ENCODE peak calls at places on chromosomes 16 and 17, in seven cellular contexts. B is lower leg skin, T is A549, P is body of pancreas, H is transverse colon, S is GM12892, I is Peyer's patch. A is an unnamed sample.

GRCh38 chr16:3274490-3274889 is 8.8 kb upstream of the ZNF263 start:
- DNase-seq in H (no peak), P (no peak), B (no peak), I (no peak), S (no peak), T (no peak), A (no peak)

GRCh38 chr17:20926532-20926931 is 116.3 kb downstream of the USP22 start:
- DNase-seq in T (no peak), P (no peak), H (no peak), I (no peak), S (no peak), B (no peak), A (no peak)

GRCh38 chr16:85982563-85982939 is 83.6 kb downstream of the IRF8 start:
- DNase-seq in I (no peak), S (no peak), T (no peak), P (peak; percentile 13), B (no peak), H (peak; percentile 35), A (no peak)

GRCh38 chr16:87384162-87384999 is 805 bp upstream of the FBXO31 start:
- DNase-seq in T (peak; percentile 42), S (peak; percentile 46), P (peak; percentile 64), H (peak; percentile 65), I (no peak), B (no peak), A (peak; percentile 85)

GRCh38 chr16:56370185-56370584 is 55.2 kb downstream of the AMFR start:
- DNase-seq in H (no peak), I (no peak), T (no peak), P (no peak), S (no peak), B (no peak), A (no peak)

GRCh38 chr16:19700319-19700781 is 17.7 kb downstream of the KNOP1 start:
- DNase-seq in B (no peak), I (no peak), T (peak; percentile 81), H (peak; percentile 57), S (no peak), P (no peak), A (no peak)

GRCh38 chr17:45584092-45585036 is 93.8 kb upstream of the PLEKHM1 start:
- DNase-seq in B (peak; percentile 91), S (peak; percentile 61), H (peak; percentile 85), I (peak; percentile 94), T (peak; percentile 84), P (peak; percentile 78), A (no peak)

GRCh38 chr17:76934561-76935320 is 66.5 kb downstream of the MGAT5B start:
- DNase-seq in B (no peak), I (no peak), P (no peak), T (no peak), S (no peak), H (no peak), A (no peak)

GRCh38 chr16:68328151-68328859 is 17.5 kb downstream of the PRMT7 start:
- DNase-seq in B (peak; percentile 92), S (peak; percentile 73), I (peak; percentile 74), P (peak; percentile 83), H (peak; percentile 80), T (peak; percentile 90), A (peak; percentile 83)

GRCh38 chr17:41428591-41429326 is 4.4 kb upstream of the KRT37 start:
- DNase-seq in B (no peak), P (no peak), I (no peak), T (no peak), S (no peak), H (no peak), A (no peak)

GRCh38 chr17:6712058-6712853 is 913 bp downstream of the SLC13A5 start:
- DNase-seq in I (no peak), S (no peak), H (no peak), P (no peak), B (peak; percentile 85), T (no peak), A (no peak)

GRCh38 chr17:58357312-58358297 is 5.6 kb upstream of the SUPT4H1 start:
- DNase-seq in S (no peak), T (no peak), I (no peak), H (no peak), B (no peak), P (no peak), A (no peak)

GRCh38 chr17:49036270-49036626 is 39.1 kb downstream of the IGF2BP1 start:
- DNase-seq in S (no peak), B (no peak), H (no peak), P (no peak), I (no peak), T (no peak), A (no peak)

GRCh38 chr17:45640141-45640850 is 143.8 kb upstream of the CRHR1 start:
- DNase-seq in I (peak; percentile 59), H (peak; percentile 68), T (peak; percentile 81), B (peak; percentile 90), P (peak; percentile 78), S (peak; percentile 44), A (no peak)

GRCh38 chr17:19759934-19760530 is 11.9 kb upstream of the ALDH3A1 start:
- DNase-seq in T (no peak), H (no peak), S (no peak), I (no peak), B (peak; percentile 74), P (no peak), A (no peak)

GRCh38 chr16:66898207-66898606 is 17.9 kb downstream of the PDP2 start:
- DNase-seq in I (no peak), B (no peak), P (peak; percentile 29), H (no peak), T (no peak), S (no peak), A (no peak)

GRCh38 chr16:21574372-21574771 is 25.0 kb upstream of the METTL9 start:
- DNase-seq in H (no peak), B (no peak), T (no peak), S (no peak), P (no peak), I (no peak), A (no peak)

GRCh38 chr17:64498308-64499203 is 1.7 kb upstream of the POLG2 start:
- DNase-seq in T (no peak), H (no peak), I (no peak), B (no peak), S (no peak), P (no peak), A (no peak)
- TF ChIP-seq POLR2A in T (no peak), H (no peak), I (no peak), B (no peak), S (peak; percentile 81), P (no peak), A (peak; percentile 58)

GRCh38 chr17:67378444-67379250 is 1.6 kb downstream of the PITPNC1 start:
- DNase-seq in T (peak; percentile 75), I (peak; percentile 69), S (peak; percentile 61), P (peak; percentile 84), B (peak; percentile 94), H (peak; percentile 79), A (peak; percentile 81)
- TF ChIP-seq POLR2A in T (no peak), I (peak; percentile 46), S (peak; percentile 58), P (peak; percentile 77), B (no peak), H (peak; percentile 65), A (no peak)

DNA sequence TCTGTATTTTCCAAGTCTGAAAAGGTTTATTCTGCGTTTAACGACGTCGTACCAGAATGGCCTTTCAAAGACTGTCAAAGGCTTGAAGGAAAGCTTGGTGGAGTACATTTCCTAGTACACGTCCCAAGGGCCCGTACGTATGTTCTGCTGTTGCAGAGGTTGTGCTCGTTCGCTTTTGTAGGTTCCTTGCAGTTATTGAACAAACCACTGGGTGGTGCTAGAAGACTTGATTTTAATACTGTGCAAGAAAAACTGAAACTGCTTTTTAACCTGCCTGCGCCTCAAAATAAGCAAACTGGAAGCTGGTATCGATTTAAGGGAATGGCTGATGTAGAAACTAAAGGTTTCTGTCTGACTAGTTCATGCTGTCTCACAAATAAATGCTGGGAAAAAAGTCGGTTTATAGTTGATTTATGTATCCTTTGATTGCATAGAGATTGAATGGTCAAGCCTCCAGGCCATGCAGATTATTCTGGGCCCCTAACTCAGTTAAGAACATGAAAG is 54.6 kb downstream of the USP10 start:
- DNase-seq in I (peak; percentile 69), T (peak; percentile 78), H (peak; percentile 71), S (no peak), P (peak; percentile 76), B (no peak), A (peak; percentile 89)
- TF ChIP-seq POLR2A in I (no peak), T (no peak), H (no peak), S (no peak), P (no peak), B (no peak), A (no peak)

GRCh38 chr17:17241656-17242055 is 4.7 kb upstream of the FLCN start:
- DNase-seq in B (no peak), P (no peak), I (no peak), S (no peak), H (no peak), T (no peak), A (no peak)

GRCh38 chr17:17235212-17236174 is 1.5 kb downstream of the FLCN start:
- DNase-seq in S (no peak), H (no peak), T (no peak), P (peak; percentile 53), B (no peak), I (no peak), A (no peak)

GRCh38 chr17:17236295-17237025 is 508 bp downstream of the FLCN start:
- DNase-seq in P (peak; percentile 21), T (peak; percentile 44), H (peak; percentile 34), I (no peak), B (peak; percentile 90), S (no peak), A (peak; percentile 79)

GRCh38 chr17:17239832-17240231 is 2.9 kb upstream of the FLCN start:
- DNase-seq in S (no peak), B (no peak), H (no peak), P (no peak), T (no peak), I (no peak), A (peak; percentile 56)

DNA sequence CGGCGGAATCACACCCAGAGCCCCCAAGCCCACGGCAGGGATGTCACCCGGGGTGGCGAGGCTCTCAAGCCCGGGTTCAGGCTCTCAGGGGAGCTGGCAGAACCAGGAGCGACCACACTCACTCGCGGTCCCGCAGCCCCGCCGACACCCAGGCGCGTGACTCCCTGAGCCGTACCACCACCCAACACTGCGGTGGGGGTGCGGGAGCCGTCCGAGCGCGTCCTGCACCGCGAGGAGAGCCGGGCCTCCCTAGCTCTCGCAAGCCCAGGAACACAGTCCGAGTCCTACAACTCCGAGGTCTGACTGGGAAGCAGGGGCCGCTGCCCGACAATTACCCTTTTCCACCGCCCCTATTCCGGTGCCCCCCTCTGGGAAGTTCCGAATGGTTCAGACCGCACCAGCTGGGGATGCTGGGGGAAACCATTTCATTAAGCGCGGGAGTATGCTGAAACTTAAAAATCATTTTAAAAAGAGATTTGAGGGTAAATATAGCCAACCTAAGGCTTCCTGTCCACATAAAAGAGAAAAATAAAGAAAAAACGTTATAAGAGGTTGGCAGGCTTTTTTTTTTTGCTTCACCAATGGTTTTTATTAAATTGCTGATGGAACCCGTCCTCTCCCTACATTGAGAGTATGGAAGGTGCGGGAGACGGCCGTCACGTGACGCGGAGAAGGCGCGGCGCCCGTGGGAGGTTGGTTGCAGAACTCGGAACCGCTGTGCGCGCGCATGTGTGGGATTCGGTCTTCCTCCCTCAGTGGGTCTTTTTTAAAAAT is at the start of gene FLCN:
- DNase-seq in B (peak; percentile 99), T (peak; percentile 92), H (peak; percentile 92), P (peak; percentile 91), S (peak; percentile 86), I (peak; percentile 94), A (peak; percentile 97)
- TF ChIP-seq POLR2A in B (no peak), T (peak; percentile 85), H (peak; percentile 76), P (peak; percentile 60), S (peak; percentile 92), I (peak; percentile 74), A (peak; percentile 85)